ENCODE peak calls at places on chromosomes 4 and X, in ten cellular contexts. U is mammary epithelial cell, B is epithelial cell of esophagus, H is right lobe of liver, K is lower leg skin, A is upper lobe of left lung, L is ascending aorta, V is nephron progenitor cell, T is psoas muscle, I is OCI-LY7. J is an unnamed sample.

GRCh38 chr4:130574215-130574614 is 1478.3 kb downstream of the C4orf33 start:
- DNase-seq in U (no peak), B (no peak), H (no peak), K (no peak), A (no peak), L (no peak), V (no peak), T (no peak), I (no peak), J (no peak)

GRCh38 chr4:2186133-2186864 is 55.6 kb downstream of the HAUS3 start:
- DNase-seq in U (peak; percentile 58), B (peak; percentile 78), H (peak; percentile 37), K (no peak), A (no peak), L (no peak), V (peak; percentile 10), T (no peak), I (peak; percentile 9), J (no peak)

GRCh38 chrX:17851854-17852253 is 9.2 kb downstream of the RAI2 start:
- DNase-seq in U (no peak), B (no peak), H (no peak), K (no peak), A (no peak), L (no peak), V (no peak), T (no peak), I (no peak), J (no peak)

GRCh38 chr4:102781570-102781969 is 20.8 kb upstream of the MANBA start:
- DNase-seq in U (no peak), B (no peak), H (no peak), K (no peak), A (no peak), L (no peak), V (no peak), T (no peak), I (no peak), J (no peak)

GRCh38 chr4:16194199-16194598 is 32.1 kb downstream of the TAPT1 start:
- DNase-seq in U (peak; percentile 46), B (no peak), H (no peak), K (no peak), A (no peak), L (no peak), V (no peak), T (no peak), I (no peak), J (no peak)

GRCh38 chrX:17476411-17476810 is 101.4 kb downstream of the NHS start:
- DNase-seq in U (no peak), B (no peak), H (no peak), K (no peak), A (no peak), L (no peak), V (no peak), T (no peak), I (no peak), J (no peak)

GRCh38 chr4:188941524-188942109 is 802.4 kb downstream of the TRIML1 start:
- DNase-seq in U (peak; percentile 99), B (peak; percentile 99), H (no peak), K (no peak), A (no peak), L (no peak), V (no peak), T (no peak), I (no peak), J (no peak)

GRCh38 chrX:30982467-30982866 is 89.4 kb downstream of the FTHL17 start:
- DNase-seq in U (no peak), B (no peak), H (no peak), K (no peak), A (no peak), L (no peak), V (no peak), T (no peak), I (no peak), J (no peak)

GRCh38 chr4:182188622-182189021 is 54.6 kb upstream of the TENM3 start:
- DNase-seq in U (peak; percentile 61), B (peak; percentile 60), H (no peak), K (no peak), A (no peak), L (no peak), V (no peak), T (no peak), I (no peak), J (no peak)

GRCh38 chrX:45068555-45068954 is 132.1 kb downstream of the DIPK2B start:
- DNase-seq in U (no peak), B (no peak), H (no peak), K (no peak), A (no peak), L (no peak), V (no peak), T (no peak), I (no peak), J (no peak)

GRCh38 chrX:138858438-138858837 is 146.9 kb upstream of the FGF13 start:
- DNase-seq in U (peak; percentile 83), B (peak; percentile 84), H (no peak), K (no peak), A (no peak), L (no peak), V (no peak), T (no peak), I (no peak), J (no peak)

DNA sequence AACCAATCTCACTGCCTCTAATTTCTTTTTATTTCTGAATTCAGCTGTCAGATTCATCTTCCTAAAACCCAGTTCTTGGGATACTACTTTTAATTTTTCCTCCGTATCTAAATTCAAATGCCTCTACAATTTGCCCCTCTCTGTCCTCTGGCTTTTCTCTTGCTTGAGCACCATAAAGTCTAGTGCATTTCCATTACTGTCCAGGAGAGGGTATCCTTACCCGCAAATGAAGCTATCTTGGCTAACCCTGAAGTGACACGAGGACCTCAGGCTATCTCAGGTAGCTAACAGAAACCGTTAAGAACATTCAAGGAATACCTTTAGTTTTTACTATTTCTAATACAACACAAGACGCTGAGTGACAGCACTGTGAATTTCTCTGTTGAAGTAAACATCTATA is 49.4 kb upstream of the PRR32 start:
- DNase-seq in U (peak; percentile 1), B (peak; percentile 13), H (no peak), K (no peak), A (no peak), L (no peak), V (no peak), T (no peak), I (peak; percentile 3), J (no peak)
- TF ChIP-seq CTCF in U (peak; percentile 66), B (peak; percentile 42), H (peak; percentile 53), K (no peak), A (peak; percentile 18), L (no peak), V (peak; percentile 60), T (peak; percentile 38), I (peak; percentile 59), J (peak; percentile 79)

GRCh38 chr4:89704651-89705395 is 132.1 kb downstream of the SNCA start:
- DNase-seq in U (no peak), B (no peak), H (no peak), K (no peak), A (no peak), L (no peak), V (no peak), T (no peak), I (no peak), J (no peak)

GRCh38 chr4:89703831-89704230 is 133.1 kb downstream of the SNCA start:
- DNase-seq in U (no peak), B (peak; percentile 22), H (no peak), K (no peak), A (no peak), L (no peak), V (no peak), T (no peak), I (no peak), J (no peak)

GRCh38 chr4:89700766-89701165 is 136.2 kb downstream of the SNCA start:
- DNase-seq in U (no peak), B (no peak), H (no peak), K (no peak), A (no peak), L (no peak), V (no peak), T (no peak), I (no peak), J (no peak)
- TF ChIP-seq CTCF in U (no peak), B (no peak), H (no peak), K (no peak), A (no peak), L (no peak), V (peak; percentile 12), T (no peak), I (no peak), J (peak; percentile 56)

GRCh38 chr4:148412460-148412859 is 29.8 kb downstream of the NR3C2 start:
- DNase-seq in U (no peak), B (no peak), H (no peak), K (no peak), A (no peak), L (no peak), V (no peak), T (no peak), I (no peak), J (no peak)

GRCh38 chr4:148415500-148415899 is 26.7 kb downstream of the NR3C2 start:
- DNase-seq in U (no peak), B (peak; percentile 10), H (no peak), K (no peak), A (no peak), L (no peak), V (no peak), T (no peak), I (peak; percentile 12), J (no peak)
- TF ChIP-seq CTCF in U (peak; percentile 23), B (no peak), H (peak; percentile 26), K (no peak), A (no peak), L (no peak), V (no peak), T (no peak), I (peak; percentile 36), J (peak; percentile 19)

DNA sequence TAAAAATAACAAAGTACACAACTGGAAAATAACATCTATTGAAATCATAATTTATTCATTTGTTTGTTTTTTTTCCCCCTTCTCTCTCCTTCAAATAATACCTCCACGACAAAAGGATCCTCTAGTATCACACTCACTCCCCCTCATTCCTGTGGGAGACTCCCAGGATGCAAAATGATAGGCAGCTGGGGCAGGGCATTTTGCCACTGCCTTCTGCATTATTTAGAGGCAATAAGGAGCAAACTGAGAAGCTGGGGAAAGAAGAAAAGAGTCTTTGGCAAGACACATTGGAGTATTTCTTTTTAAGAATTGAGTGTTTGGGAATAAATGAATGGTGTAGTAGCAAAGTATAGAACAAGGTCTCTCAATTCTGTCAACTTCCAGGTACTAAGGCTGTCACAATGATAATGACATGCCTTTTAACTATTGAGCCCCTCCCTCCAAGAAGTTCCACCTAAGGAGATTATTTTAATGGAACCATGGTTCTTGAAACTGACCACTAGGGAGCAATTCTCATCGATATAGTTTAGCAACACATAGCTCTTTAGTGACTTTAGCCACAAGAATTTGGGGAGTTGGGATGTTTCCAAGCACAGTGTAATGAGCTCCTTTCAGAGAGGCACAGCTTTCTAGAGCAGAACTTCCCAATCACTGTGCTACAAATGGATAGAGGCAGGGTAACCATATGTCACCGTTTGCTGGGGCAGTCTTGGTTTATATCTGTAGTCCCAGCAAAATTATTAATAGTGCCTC is 303.3 kb downstream of the FRMPD4 start:
- DNase-seq in U (peak; percentile 80), B (peak; percentile 48), H (no peak), K (no peak), A (no peak), L (no peak), V (no peak), T (no peak), I (no peak), J (no peak)
- TF ChIP-seq CTCF in U (peak; percentile 32), B (no peak), H (no peak), K (no peak), A (no peak), L (no peak), V (no peak), T (no peak), I (no peak), J (no peak)

GRCh38 chrX:46673596-46673995 is 85.3 kb downstream of the SLC9A7 start:
- DNase-seq in U (no peak), B (no peak), H (no peak), K (no peak), A (no peak), L (no peak), V (no peak), T (no peak), I (no peak), J (no peak)
- TF ChIP-seq CTCF in U (no peak), B (no peak), H (no peak), K (no peak), A (no peak), L (no peak), V (no peak), T (no peak), I (no peak), J (no peak)